ENCODE peak calls at places on chromosome X, in seven cellular contexts. K, O, F, G, P, V and M are unnamed samples. For H3K36me3, the result is how much of the 10 kb centered on the place peaks cover.

GRCh38 chrX:150410513-150410912 is 47.4 kb downstream of the MAMLD1 start:
- DNase-seq in G (no peak), K (no peak), F (no peak), V (no peak), P (no peak), O (no peak), M (no peak)

GRCh38 chrX:72382199-72382590 is 76.5 kb upstream of the CITED1 start:
- DNase-seq in P (no peak), F (no peak), G (peak), V (no peak), O (no peak), K (no peak), M (no peak)

GRCh38 chrX:131778269-131779218 is 234.7 kb downstream of the OR13H1 start:
- DNase-seq in P (no peak), F (no peak), G (no peak), V (no peak), O (no peak), K (no peak), M (no peak)

GRCh38 chrX:54182864-54183613 is at the start of gene FAM120C:
- DNase-seq in P (peak), K (peak), G (peak), V (peak), F (peak), O (peak), M (peak)

GRCh38 chrX:111880735-111881134 is 4.8 kb downstream of the TRPC5OS start:
- DNase-seq in V (no peak), P (no peak), F (no peak), O (no peak), G (no peak), K (no peak), M (no peak)

GRCh38 chrX:12463052-12463451 is 324.8 kb downstream of the FRMPD4 start:
- DNase-seq in F (peak), P (no peak), V (no peak), G (no peak), O (no peak), K (peak), M (no peak)

GRCh38 chrX:39157796-39158195 is 356.5 kb downstream of the MID1IP1 start:
- DNase-seq in F (no peak), V (no peak), G (no peak), K (no peak), P (no peak), O (no peak), M (no peak)

GRCh38 chrX:8743126-8743732 is 11.3 kb upstream of the ANOS1 start:
- DNase-seq in G (peak), F (peak), P (peak), V (peak), K (peak), O (peak), M (peak)

GRCh38 chrX:16838202-16839066 is 31.7 kb downstream of the RBBP7 start:
- DNase-seq in G (peak), F (peak), P (no peak), K (no peak), O (no peak), V (peak), M (no peak)

GRCh38 chrX:48509245-48509590 is 426 bp downstream of the PORCN start:
- DNase-seq in F (no peak), P (no peak), V (peak), K (no peak), G (no peak), O (no peak), M (no peak)

GRCh38 chrX:132612990-132613564 is 124.2 kb upstream of the MBNL3 start:
- DNase-seq in K (peak), P (peak), O (no peak), V (peak), G (peak), F (peak), M (peak)

GRCh38 chrX:13898603-13899002 is 81.7 kb upstream of the GPM6B start:
- DNase-seq in P (no peak), V (no peak), G (no peak), O (no peak), F (no peak), K (no peak), M (no peak)

GRCh38 chrX:133980406-133980805 is 5.0 kb downstream of the GPC3 start:
- DNase-seq in F (no peak), O (no peak), P (no peak), G (peak), K (no peak), V (no peak), M (no peak)

GRCh38 chrX:18941896-18942295 is 42.0 kb downstream of the PHKA2 start:
- DNase-seq in F (no peak), G (no peak), O (no peak), K (no peak), P (no peak), V (no peak), M (no peak)

GRCh38 chrX:18935893-18936292 is 48.0 kb downstream of the PHKA2 start:
- DNase-seq in G (no peak), V (no peak), K (no peak), P (no peak), F (no peak), O (no peak), M (no peak)

GRCh38 chrX:18934708-18935107 is 49.2 kb downstream of the PHKA2 start:
- DNase-seq in P (no peak), K (no peak), O (no peak), F (no peak), G (no peak), V (no peak), M (no peak)

GRCh38 chrX:18937173-18937572 is 46.7 kb downstream of the PHKA2 start:
- DNase-seq in V (no peak), K (no peak), O (no peak), F (peak), P (no peak), G (no peak), M (no peak)

GRCh38 chrX:18938710-18939109 is 45.2 kb downstream of the PHKA2 start:
- DNase-seq in G (no peak), O (no peak), V (no peak), F (no peak), K (no peak), P (no peak), M (no peak)
- H3K36me3 ChIP-seq in G (under half), O (under half), V (under half), F (under half), K (under half), P (under half), M (under half)

GRCh38 chrX:40663880-40664630 is 16.7 kb upstream of the CXorf38 start:
- DNase-seq in O (no peak), K (peak), P (no peak), V (peak), G (peak), F (peak), M (peak)
- H3K36me3 ChIP-seq in O (under half), K (under half), P (under half), V (under half), G (under half), F (under half), M (under half)

DNA sequence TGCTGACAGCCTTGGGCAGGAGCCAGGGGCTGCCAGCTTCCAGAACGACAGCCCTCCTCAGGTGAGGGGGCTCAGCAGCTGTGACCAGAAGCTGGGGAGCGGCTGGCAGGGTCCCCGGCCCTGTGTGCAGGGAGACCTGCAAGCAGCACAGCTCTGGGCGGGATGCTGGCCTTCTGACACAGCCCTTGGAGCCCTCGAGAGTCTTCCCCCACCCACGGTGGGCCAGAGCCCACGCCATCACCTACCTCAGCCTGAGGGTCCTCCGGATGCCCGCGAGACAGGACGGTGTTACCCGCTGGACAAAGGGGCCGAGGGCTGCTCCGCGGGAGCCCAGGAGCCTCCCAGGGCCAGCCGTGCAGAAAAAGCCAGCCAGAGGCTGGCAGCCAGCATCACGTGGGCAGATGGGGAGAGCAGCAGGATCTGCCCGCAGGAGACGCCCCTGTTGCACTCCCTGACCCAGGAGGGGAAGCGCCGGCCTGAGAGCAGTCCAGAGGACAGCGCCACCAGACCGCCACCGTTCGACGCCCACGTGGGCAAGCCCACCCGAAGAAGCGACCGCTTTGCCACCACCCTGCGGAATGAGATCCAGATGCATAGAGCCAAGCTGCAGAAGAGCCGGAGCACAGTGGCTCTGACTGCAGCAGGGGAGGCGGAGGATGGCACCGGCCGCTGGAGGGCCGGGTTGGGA is 71.8 kb upstream of the CLDN34 start:
- DNase-seq in O (no peak), F (no peak), V (no peak), P (no peak), G (no peak), K (no peak), M (no peak)
- H3K36me3 ChIP-seq in O (under half), F (under half), V (under half), P (under half), G (under half), K (under half), M (under half)

DNA sequence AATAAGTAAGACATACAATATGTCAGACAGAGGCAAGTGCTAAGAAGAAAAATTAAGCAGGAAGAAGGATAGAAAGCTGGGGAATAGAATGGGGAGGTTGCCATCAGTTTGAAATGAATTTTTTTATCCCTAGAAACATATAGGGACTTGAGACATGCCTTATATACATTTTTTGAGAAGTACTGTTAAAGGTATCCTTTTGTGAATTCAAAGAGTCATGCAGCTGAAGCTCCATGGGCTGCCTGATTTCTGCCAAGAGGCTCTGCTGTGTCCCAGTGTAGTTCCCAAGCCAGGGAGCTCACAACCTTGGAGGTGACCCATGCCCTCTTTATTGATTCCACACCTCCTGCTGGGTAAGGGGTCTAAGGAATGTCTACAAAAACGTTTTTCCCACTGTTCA is 564.6 kb upstream of the DIPK2B start:
- DNase-seq in O (no peak), P (no peak), G (no peak), V (no peak), F (no peak), K (no peak), M (no peak)
- H3K36me3 ChIP-seq in O (under half), P (under half), G (under half), V (under half), F (under half), K (under half), M (under half)